ENCODE peak calls at places on chromosomes 11 and 22, in seven cellular contexts. One of them, this sample, is unnamed.

GRCh38 chr22:43829904-43830851 is 18.1 kb upstream of the EFCAB6 start:
- DNase-seq in RCC 7860: no peak
- DNase-seq in RPMI7951: peak; percentile 6
- DNase-seq in OCI-LY7: no peak
- DNase-seq in hepatocyte: peak; percentile 35
- DNase-seq in HuH-7.5: no peak
- DNase-seq in ACHN: no peak
- DNase-seq in this sample: no peak

GRCh38 chr11:129815596-129816461 is at the start of gene TMEM45B:
- DNase-seq in HuH-7.5: no peak
- DNase-seq in OCI-LY7: no peak
- DNase-seq in RCC 7860: no peak
- DNase-seq in ACHN: no peak
- DNase-seq in hepatocyte: peak; percentile 80
- DNase-seq in RPMI7951: no peak
- DNase-seq in this sample: no peak

GRCh38 chr22:17234144-17234623 is 14.9 kb upstream of the ADA2 start:
- DNase-seq in RPMI7951: no peak
- DNase-seq in HuH-7.5: no peak
- DNase-seq in RCC 7860: no peak
- DNase-seq in hepatocyte: no peak
- DNase-seq in OCI-LY7: no peak
- DNase-seq in ACHN: no peak
- DNase-seq in this sample: no peak

GRCh38 chr11:17413414-17414316 is 25.2 kb upstream of the KCNJ11 start:
- DNase-seq in RCC 7860: no peak
- DNase-seq in ACHN: no peak
- DNase-seq in hepatocyte: no peak
- DNase-seq in RPMI7951: no peak
- DNase-seq in OCI-LY7: no peak
- DNase-seq in HuH-7.5: no peak
- DNase-seq in this sample: no peak

GRCh38 chr11:72238040-72238450 is 5.9 kb downstream of the PHOX2A start:
- DNase-seq in hepatocyte: peak; percentile 82
- DNase-seq in HuH-7.5: peak; percentile 76
- DNase-seq in RCC 7860: peak; percentile 29
- DNase-seq in ACHN: peak; percentile 71
- DNase-seq in OCI-LY7: peak; percentile 72
- DNase-seq in RPMI7951: peak; percentile 43
- DNase-seq in this sample: peak; percentile 33

GRCh38 chr11:26106713-26107112 is 225.2 kb upstream of the ANO3 start:
- DNase-seq in RPMI7951: no peak
- DNase-seq in RCC 7860: no peak
- DNase-seq in hepatocyte: no peak
- DNase-seq in OCI-LY7: peak; percentile 58
- DNase-seq in ACHN: no peak
- DNase-seq in HuH-7.5: no peak
- DNase-seq in this sample: no peak

GRCh38 chr11:3816673-3817072 is 8.3 kb downstream of the PGAP2 start:
- DNase-seq in ACHN: no peak
- DNase-seq in OCI-LY7: no peak
- DNase-seq in hepatocyte: no peak
- DNase-seq in HuH-7.5: no peak
- DNase-seq in RPMI7951: no peak
- DNase-seq in RCC 7860: no peak
- DNase-seq in this sample: no peak

GRCh38 chr11:61349189-61349751 is 12.4 kb downstream of the CYB561A3 start:
- DNase-seq in OCI-LY7: no peak
- DNase-seq in RPMI7951: peak; percentile 86
- DNase-seq in RCC 7860: no peak
- DNase-seq in HuH-7.5: no peak
- DNase-seq in ACHN: no peak
- DNase-seq in hepatocyte: no peak
- DNase-seq in this sample: no peak

GRCh38 chr11:80987161-80987560 is 1546.3 kb upstream of the TENM4 start:
- DNase-seq in OCI-LY7: no peak
- DNase-seq in hepatocyte: no peak
- DNase-seq in HuH-7.5: no peak
- DNase-seq in RCC 7860: no peak
- DNase-seq in ACHN: no peak
- DNase-seq in RPMI7951: no peak
- DNase-seq in this sample: no peak

GRCh38 chr22:39471421-39472141 is 14.8 kb downstream of the MGAT3 start:
- DNase-seq in HuH-7.5: no peak
- DNase-seq in OCI-LY7: no peak
- DNase-seq in ACHN: peak; percentile 82
- DNase-seq in RCC 7860: peak; percentile 66
- DNase-seq in hepatocyte: peak; percentile 72
- DNase-seq in RPMI7951: peak; percentile 11
- DNase-seq in this sample: peak; percentile 14

GRCh38 chr22:42805016-42805997 is 51.8 kb downstream of the ARFGAP3 start:
- DNase-seq in RCC 7860: no peak
- DNase-seq in HuH-7.5: no peak
- DNase-seq in ACHN: no peak
- DNase-seq in RPMI7951: no peak
- DNase-seq in OCI-LY7: no peak
- DNase-seq in hepatocyte: no peak
- DNase-seq in this sample: no peak

GRCh38 chr22:24142241-24142640 is 39.0 kb upstream of the SUSD2 start:
- DNase-seq in HuH-7.5: no peak
- DNase-seq in hepatocyte: no peak
- DNase-seq in RPMI7951: no peak
- DNase-seq in RCC 7860: no peak
- DNase-seq in OCI-LY7: no peak
- DNase-seq in ACHN: no peak
- DNase-seq in this sample: no peak

GRCh38 chr22:22710719-22711531 is 66.5 kb downstream of the GGTLC2 start:
- DNase-seq in RPMI7951: no peak
- DNase-seq in ACHN: peak; percentile 42
- DNase-seq in RCC 7860: no peak
- DNase-seq in HuH-7.5: peak; percentile 56
- DNase-seq in hepatocyte: peak; percentile 75
- DNase-seq in OCI-LY7: peak; percentile 69
- DNase-seq in this sample: peak; percentile 43

GRCh38 chr22:28933321-28933720 is 49.9 kb downstream of the ZNRF3 start:
- DNase-seq in RPMI7951: no peak
- DNase-seq in OCI-LY7: no peak
- DNase-seq in RCC 7860: peak; percentile 34
- DNase-seq in hepatocyte: no peak
- DNase-seq in ACHN: no peak
- DNase-seq in HuH-7.5: no peak
- DNase-seq in this sample: no peak

GRCh38 chr22:38732251-38732815 is 23.5 kb downstream of the SUN2 start:
- DNase-seq in RCC 7860: no peak
- DNase-seq in OCI-LY7: no peak
- DNase-seq in RPMI7951: no peak
- DNase-seq in ACHN: no peak
- DNase-seq in hepatocyte: no peak
- DNase-seq in HuH-7.5: no peak
- DNase-seq in this sample: no peak

GRCh38 chr11:107564877-107565218 is 687 bp downstream of the ALKBH8 start:
- DNase-seq in OCI-LY7: no peak
- DNase-seq in ACHN: no peak
- DNase-seq in HuH-7.5: no peak
- DNase-seq in hepatocyte: no peak
- DNase-seq in RCC 7860: no peak
- DNase-seq in RPMI7951: no peak
- DNase-seq in this sample: no peak

GRCh38 chr11:10751581-10751940 is 515 bp downstream of the CTR9 start:
- DNase-seq in ACHN: peak; percentile 0
- DNase-seq in HuH-7.5: no peak
- DNase-seq in RCC 7860: no peak
- DNase-seq in RPMI7951: no peak
- DNase-seq in hepatocyte: peak; percentile 19
- DNase-seq in OCI-LY7: no peak
- DNase-seq in this sample: no peak

GRCh38 chr11:36249271-36249670 is 40.0 kb downstream of the COMMD9 start:
- DNase-seq in RCC 7860: peak; percentile 86
- DNase-seq in HuH-7.5: no peak
- DNase-seq in OCI-LY7: no peak
- DNase-seq in RPMI7951: peak; percentile 84
- DNase-seq in hepatocyte: peak; percentile 19
- DNase-seq in ACHN: peak; percentile 30
- DNase-seq in this sample: peak; percentile 11

GRCh38 chr11:44701276-44701675 is 25.5 kb upstream of the TSPAN18 start:
- DNase-seq in RPMI7951: no peak
- DNase-seq in OCI-LY7: no peak
- DNase-seq in RCC 7860: no peak
- DNase-seq in hepatocyte: no peak
- DNase-seq in ACHN: no peak
- DNase-seq in HuH-7.5: no peak
- DNase-seq in this sample: no peak

GRCh38 chr11:38307455-38307854 is 1709.4 kb upstream of the RAG2 start:
- DNase-seq in HuH-7.5: no peak
- DNase-seq in RCC 7860: no peak
- DNase-seq in hepatocyte: no peak
- DNase-seq in RPMI7951: no peak
- DNase-seq in OCI-LY7: no peak
- DNase-seq in ACHN: no peak
- DNase-seq in this sample: no peak

GRCh38 chr11:75667268-75667830 is 1.5 kb downstream of the MAP6 start:
- DNase-seq in HuH-7.5: peak; percentile 58
- DNase-seq in OCI-LY7: no peak
- DNase-seq in RPMI7951: no peak
- DNase-seq in ACHN: no peak
- DNase-seq in RCC 7860: no peak
- DNase-seq in hepatocyte: peak; percentile 57
- DNase-seq in this sample: no peak

GRCh38 chr11:62580959-62581715 is 7.4 kb upstream of the EEF1G start:
- DNase-seq in RCC 7860: no peak
- DNase-seq in RPMI7951: no peak
- DNase-seq in hepatocyte: no peak
- DNase-seq in ACHN: no peak
- DNase-seq in HuH-7.5: no peak
- DNase-seq in OCI-LY7: no peak
- DNase-seq in this sample: no peak

GRCh38 chr11:1200611-1201191 is 22.2 kb upstream of the MUC5B start:
- DNase-seq in RPMI7951: no peak
- DNase-seq in ACHN: no peak
- DNase-seq in RCC 7860: no peak
- DNase-seq in hepatocyte: no peak
- DNase-seq in HuH-7.5: no peak
- DNase-seq in OCI-LY7: no peak
- DNase-seq in this sample: no peak

GRCh38 chr11:130737866-130738431 is 178.3 kb downstream of the SNX19 start:
- DNase-seq in RCC 7860: peak; percentile 91
- DNase-seq in hepatocyte: peak; percentile 41
- DNase-seq in OCI-LY7: no peak
- DNase-seq in ACHN: no peak
- DNase-seq in HuH-7.5: no peak
- DNase-seq in RPMI7951: peak; percentile 87
- DNase-seq in this sample: no peak

GRCh38 chr22:27637604-27638003 is 164.0 kb downstream of the MN1 start:
- DNase-seq in ACHN: no peak
- DNase-seq in RPMI7951: peak; percentile 43
- DNase-seq in HuH-7.5: no peak
- DNase-seq in OCI-LY7: no peak
- DNase-seq in hepatocyte: no peak
- DNase-seq in RCC 7860: no peak
- DNase-seq in this sample: no peak

GRCh38 chr22:49964136-49964492 is 3.5 kb downstream of the PIM3 start:
- DNase-seq in RCC 7860: no peak
- DNase-seq in hepatocyte: no peak
- DNase-seq in RPMI7951: no peak
- DNase-seq in ACHN: no peak
- DNase-seq in HuH-7.5: no peak
- DNase-seq in OCI-LY7: no peak
- DNase-seq in this sample: no peak

GRCh38 chr11:113137735-113138529 is 176.5 kb upstream of the TTC12 start:
- DNase-seq in ACHN: no peak
- DNase-seq in OCI-LY7: no peak
- DNase-seq in RPMI7951: no peak
- DNase-seq in HuH-7.5: no peak
- DNase-seq in RCC 7860: no peak
- DNase-seq in hepatocyte: no peak
- DNase-seq in this sample: no peak